ENCODE peak calls at places on chromosome 1, in seven cellular contexts. U is IMR-90, Y is stomach, A is A549, L is uterus, E is ovary, W is Peyer's patch. N is an unnamed sample. For H3K4me1, the result is how much of the 10 kb centered on the place peaks cover.

GRCh38 chr1:155834296-155834926 is 22.6 kb downstream of the GON4L start:
- DNase-seq in U (peak), Y (no peak), A (no peak), L (no peak), E (no peak), W (no peak), N (no peak)

GRCh38 chr1:167491586-167492408 is 26.5 kb downstream of the CD247 start:
- DNase-seq in U (no peak), Y (no peak), A (no peak), L (no peak), E (no peak), W (peak), N (no peak)

GRCh38 chr1:205950280-205950679 is 7.0 kb upstream of the SLC26A9 start:
- DNase-seq in U (peak), Y (peak), A (no peak), L (no peak), E (no peak), W (no peak), N (no peak)

GRCh38 chr1:227760377-227760776 is 25.1 kb downstream of the SNAP47 start:
- DNase-seq in U (no peak), Y (no peak), A (no peak), L (no peak), E (no peak), W (no peak), N (no peak)

GRCh38 chr1:95115708-95116137 is 1.4 kb upstream of the TLCD4 start:
- DNase-seq in U (no peak), Y (no peak), A (no peak), L (no peak), E (no peak), W (no peak), N (no peak)

GRCh38 chr1:15386128-15386824 is 23.4 kb upstream of the EFHD2 start:
- DNase-seq in U (no peak), Y (no peak), A (no peak), L (no peak), E (no peak), W (no peak), N (no peak)

GRCh38 chr1:171433451-171433850 is 51.9 kb upstream of the PRRC2C start:
- DNase-seq in U (peak), Y (no peak), A (peak), L (no peak), E (no peak), W (no peak), N (no peak)

GRCh38 chr1:25702101-25702775 is 85.6 kb downstream of the MAN1C1 start:
- DNase-seq in U (peak), Y (no peak), A (no peak), L (peak), E (no peak), W (no peak), N (no peak)

GRCh38 chr1:221794079-221794670 is 52.3 kb upstream of the DUSP10 start:
- DNase-seq in U (peak), Y (no peak), A (no peak), L (no peak), E (no peak), W (no peak), N (no peak)

GRCh38 chr1:43688594-43689000 is 18.7 kb upstream of the ST3GAL3 start:
- DNase-seq in U (peak), Y (no peak), A (no peak), L (no peak), E (no peak), W (no peak), N (peak)

GRCh38 chr1:6009120-6010040 is 17.2 kb upstream of the NPHP4 start:
- DNase-seq in U (no peak), Y (no peak), A (no peak), L (no peak), E (no peak), W (no peak), N (no peak)

GRCh38 chr1:39190096-39190495 is 14.4 kb upstream of the MACF1 start:
- DNase-seq in U (no peak), Y (no peak), A (no peak), L (no peak), E (no peak), W (no peak), N (no peak)

GRCh38 chr1:39196244-39197215 is 8.0 kb upstream of the MACF1 start:
- DNase-seq in U (peak), Y (no peak), A (no peak), L (no peak), E (no peak), W (peak), N (no peak)

GRCh38 chr1:39194398-39195051 is 10.0 kb upstream of the MACF1 start:
- DNase-seq in U (no peak), Y (no peak), A (no peak), L (no peak), E (no peak), W (no peak), N (no peak)

GRCh38 chr1:39199593-39199992 is 4.9 kb upstream of the MACF1 start:
- DNase-seq in U (no peak), Y (no peak), A (no peak), L (no peak), E (no peak), W (no peak), N (no peak)

DNA sequence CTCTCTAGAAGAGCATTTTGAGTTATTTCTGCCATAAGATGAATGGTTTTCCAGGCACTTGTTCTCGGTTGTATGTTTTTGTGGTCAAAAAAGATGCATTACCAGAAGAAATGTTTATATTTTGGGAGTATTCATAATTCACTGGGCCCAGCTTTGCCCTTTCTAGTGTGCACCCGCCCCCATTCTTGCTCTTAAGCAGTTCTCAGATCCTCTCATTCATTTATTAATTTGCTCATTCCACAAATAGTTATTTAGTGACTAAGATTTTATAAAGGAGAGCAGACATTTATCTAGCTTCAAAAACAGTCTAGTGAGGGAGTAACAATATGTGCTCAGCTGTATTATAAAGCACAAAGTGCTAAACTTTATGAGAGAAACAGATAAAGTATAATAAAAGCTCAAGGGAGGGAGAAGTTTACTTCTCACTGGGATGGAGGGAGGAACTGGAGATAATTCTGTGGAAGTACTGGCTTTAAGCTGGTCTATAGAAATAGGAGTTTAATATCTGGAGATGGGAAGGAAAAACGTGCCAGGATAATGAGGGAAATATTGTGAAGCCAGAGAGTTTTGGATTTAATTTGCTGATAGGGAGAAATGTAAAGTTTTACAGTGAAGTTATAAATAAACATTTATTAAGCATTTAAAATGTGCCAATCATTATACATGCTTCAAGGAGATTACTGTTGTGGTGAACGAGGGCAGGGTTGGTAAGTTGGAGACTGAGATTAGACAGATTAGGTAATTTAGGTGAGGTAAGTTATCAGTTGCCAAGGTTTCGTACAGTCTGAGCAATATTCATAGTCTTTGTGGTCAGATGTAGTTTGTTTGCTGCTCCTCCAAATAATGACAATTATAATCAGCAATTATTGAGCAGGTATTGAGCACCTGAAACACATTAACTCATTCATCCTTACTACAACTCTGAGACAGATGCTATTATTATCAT is 9.1 kb upstream of the MACF1 start:
- DNase-seq in U (peak), Y (no peak), A (no peak), L (no peak), E (no peak), W (no peak), N (no peak)
- H3K4me1 ChIP-seq in U (under half), Y (half or more), A (half or more), L (under half), E (under half), W (under half), N (half or more)

GRCh38 chr1:159929155-159930051 is 4.1 kb upstream of the TAGLN2 start:
- DNase-seq in U (no peak), Y (peak), A (no peak), L (no peak), E (peak), W (no peak), N (peak)
- TF ChIP-seq POLR2A in U (no peak), Y (no peak), A (no peak), L (no peak), E (no peak), W (no peak), N (no peak)

DNA sequence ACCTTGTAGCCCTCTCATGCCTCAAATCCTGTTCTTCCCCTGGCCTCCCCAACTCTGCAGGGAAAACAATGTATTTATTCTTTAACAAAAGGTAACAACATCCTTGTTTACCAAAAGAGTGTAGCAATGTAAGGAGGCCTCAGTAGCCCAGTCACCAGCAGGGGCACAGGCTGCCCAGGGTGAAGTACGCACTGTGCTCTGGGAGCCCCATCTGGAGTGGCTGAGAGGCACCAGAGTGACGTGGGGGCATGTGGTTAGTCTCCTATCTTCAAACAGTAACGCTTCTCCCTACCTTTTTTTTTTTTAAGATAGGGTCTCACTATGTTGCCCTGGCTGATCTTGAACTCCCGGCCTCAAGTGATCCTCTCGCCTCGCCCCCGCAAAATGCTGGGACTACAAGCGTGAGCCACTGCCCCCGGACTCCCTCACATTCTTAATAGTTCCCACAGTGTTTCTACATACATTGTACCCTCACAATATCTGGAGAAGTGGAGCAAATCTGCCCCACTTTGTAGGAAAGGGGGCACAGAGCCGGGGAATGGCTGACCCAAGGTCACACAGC is 51.3 kb upstream of the ECE1 start:
- DNase-seq in U (no peak), Y (no peak), A (no peak), L (no peak), E (peak), W (no peak), N (no peak)
- H3K4me1 ChIP-seq in U (half or more), Y (half or more), A (half or more), L (under half), E (under half), W (under half), N (half or more)

DNA sequence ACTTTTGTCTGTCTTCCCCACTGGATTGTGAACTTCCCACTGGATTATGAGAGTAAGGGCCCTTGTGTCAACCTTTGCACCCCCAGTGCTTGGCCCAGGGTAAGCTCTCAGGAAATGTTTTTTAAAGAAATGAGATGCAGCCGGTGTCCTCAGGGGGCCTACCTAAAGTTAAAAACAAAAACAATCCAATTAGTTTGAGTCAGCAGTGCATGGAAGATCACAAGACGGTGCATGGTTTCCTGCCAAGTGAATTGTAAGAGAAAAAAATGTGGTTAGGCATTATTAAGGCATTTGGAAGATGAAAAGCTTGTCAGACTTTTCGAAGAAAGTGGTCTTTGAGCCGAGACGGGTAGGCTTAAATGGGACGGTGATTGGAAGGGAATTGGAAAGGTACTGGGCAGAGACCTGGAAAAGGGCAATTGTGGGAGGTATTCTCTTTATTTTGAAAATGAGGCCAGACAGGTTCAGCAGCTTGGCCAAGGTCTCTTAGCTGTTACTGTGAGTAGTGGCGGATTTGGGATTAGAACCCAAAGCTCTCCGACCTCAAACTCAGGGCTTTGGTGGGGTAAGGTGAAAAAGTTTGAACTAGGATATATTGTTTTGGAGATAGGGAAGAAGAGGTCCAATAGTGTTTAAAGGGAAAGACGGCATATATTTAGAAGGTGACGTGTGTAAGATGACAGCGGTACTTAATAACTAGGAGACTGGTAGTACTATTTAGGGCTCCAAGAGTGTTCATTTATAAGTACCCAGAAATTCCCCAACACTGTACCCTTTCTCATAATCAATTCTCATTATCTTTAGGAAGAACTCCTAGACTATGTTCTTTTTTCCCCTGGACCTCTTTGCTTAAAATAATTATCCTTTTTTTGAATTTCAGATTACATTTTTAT is 1.2 kb downstream of the LYPLAL1 start:
- DNase-seq in U (peak), Y (no peak), A (no peak), L (peak), E (peak), W (peak), N (peak)
- TF ChIP-seq POLR2A in U (peak), Y (no peak), A (no peak), L (no peak), E (no peak), W (no peak), N (no peak)

GRCh38 chr1:40042337-40042736 is 1.8 kb downstream of the CAP1 start:
- DNase-seq in U (peak), Y (no peak), A (no peak), L (no peak), E (no peak), W (no peak), N (no peak)

GRCh38 chr1:40039757-40040510 is 595 bp upstream of the CAP1 start:
- DNase-seq in U (peak), Y (peak), A (peak), L (peak), E (peak), W (peak), N (peak)

GRCh38 chr1:40040511-40041465 is at the start of gene CAP1:
- DNase-seq in U (peak), Y (peak), A (peak), L (peak), E (peak), W (peak), N (peak)

GRCh38 chr1:40039245-40039756 is 1.2 kb upstream of the CAP1 start:
- DNase-seq in U (peak), Y (no peak), A (no peak), L (peak), E (no peak), W (no peak), N (peak)

DNA sequence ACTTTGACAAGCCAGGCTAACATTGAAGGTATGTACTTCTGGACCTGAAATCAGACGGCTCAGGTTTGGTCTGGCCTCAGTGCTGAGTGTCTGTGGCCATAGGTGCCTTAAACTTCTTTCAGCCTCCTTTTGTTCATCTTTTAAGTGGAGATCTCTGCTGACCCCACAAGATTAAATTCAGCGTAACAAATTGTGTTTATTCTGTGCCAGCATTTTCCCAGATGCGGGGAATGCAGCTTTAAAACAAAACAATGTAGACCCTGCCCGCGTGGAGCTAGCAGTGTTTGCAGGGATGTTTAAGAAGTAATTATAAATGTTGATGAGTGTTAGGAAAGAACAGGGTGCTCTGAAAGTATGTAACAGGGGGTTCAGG is 923 bp downstream of the CAP1 start:
- DNase-seq in U (no peak), Y (no peak), A (no peak), L (no peak), E (no peak), W (no peak), N (no peak)
- H3K4me1 ChIP-seq in U (under half), Y (under half), A (under half), L (under half), E (under half), W (under half), N (half or more)

GRCh38 chr1:33191731-33192275 is 10.0 kb upstream of the TRIM62 start:
- DNase-seq in U (no peak), Y (no peak), A (no peak), L (no peak), E (no peak), W (no peak), N (no peak)
- TF ChIP-seq POLR2A in U (no peak), Y (no peak), A (no peak), L (no peak), E (no peak), W (no peak), N (no peak)

DNA sequence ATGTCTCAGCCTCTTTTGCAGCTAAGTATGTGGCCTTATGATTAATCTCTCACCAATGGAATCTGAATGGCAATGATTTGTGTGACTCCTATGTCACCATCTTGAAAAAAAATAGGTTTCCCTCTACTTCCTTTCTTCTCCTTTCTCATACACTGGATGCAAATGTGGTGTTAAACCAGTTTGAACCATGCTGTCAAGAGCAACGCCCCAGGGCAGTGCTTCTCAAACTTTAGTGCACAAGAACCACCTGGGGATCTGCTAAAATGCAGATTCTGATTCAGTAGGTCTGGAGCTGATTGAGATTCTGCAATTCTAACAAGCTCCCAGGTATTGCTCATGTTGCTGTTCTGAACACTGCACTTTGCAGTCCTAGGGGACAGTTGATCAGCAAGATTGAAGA is 44.7 kb upstream of the ZNF644 start:
- DNase-seq in U (no peak), Y (no peak), A (no peak), L (no peak), E (no peak), W (no peak), N (no peak)
- H3K4me1 ChIP-seq in U (under half), Y (under half), A (under half), L (under half), E (under half), W (under half), N (under half)